ENCODE peak calls at places on chromosomes 2 and 18, in four cellular contexts. U is K562, C is HepG2, X is GM12878. G is an unnamed sample. For H3K79me2, the result is how much of the 10 kb centered on the place peaks cover.

GRCh38 chr2:128558895-128559532 is 240.3 kb upstream of the HS6ST1 start:
- DNase-seq in C (no peak), X (no peak), U (no peak), G (no peak)

GRCh38 chr2:72572501-72572900 is 253.3 kb downstream of the EXOC6B start:
- DNase-seq in U (no peak), X (no peak), C (no peak), G (no peak)

GRCh38 chr2:60794271-60794863 is 38.3 kb downstream of the PAPOLG start:
- DNase-seq in U (peak), X (no peak), C (peak), G (no peak)

GRCh38 chr2:144801766-144802165 is 281.8 kb upstream of the ZEB2 start:
- DNase-seq in U (no peak), C (no peak), X (no peak), G (no peak)

GRCh38 chr18:7668392-7668791 is 101.3 kb downstream of the PTPRM start:
- DNase-seq in U (no peak), C (no peak), X (no peak), G (no peak)

GRCh38 chr2:42105330-42106256 is 57.8 kb downstream of the PKDCC start:
- DNase-seq in U (no peak), C (peak), X (peak), G (no peak)

GRCh38 chr2:88500691-88501090 is 48.2 kb upstream of the FOXI3 start:
- DNase-seq in C (no peak), X (no peak), U (no peak), G (no peak)

GRCh38 chr2:231642631-231643493 is 50.2 kb downstream of the TEX44 start:
- DNase-seq in C (peak), U (peak), X (peak), G (peak)

GRCh38 chr2:26767894-26768487 is 3.9 kb downstream of the SLC35F6 start:
- DNase-seq in C (no peak), X (no peak), U (no peak), G (no peak)
- H3K79me2 ChIP-seq in C (under half), X (half or more), U (half or more), G (half or more)

GRCh38 chr2:174846941-174847938 is 83.0 kb upstream of the CHRNA1 start:
- DNase-seq in X (no peak), C (no peak), U (no peak), G (no peak)
- TF ChIP-seq SP1 in X (no peak), C (no peak), U (no peak), G (no peak)

DNA sequence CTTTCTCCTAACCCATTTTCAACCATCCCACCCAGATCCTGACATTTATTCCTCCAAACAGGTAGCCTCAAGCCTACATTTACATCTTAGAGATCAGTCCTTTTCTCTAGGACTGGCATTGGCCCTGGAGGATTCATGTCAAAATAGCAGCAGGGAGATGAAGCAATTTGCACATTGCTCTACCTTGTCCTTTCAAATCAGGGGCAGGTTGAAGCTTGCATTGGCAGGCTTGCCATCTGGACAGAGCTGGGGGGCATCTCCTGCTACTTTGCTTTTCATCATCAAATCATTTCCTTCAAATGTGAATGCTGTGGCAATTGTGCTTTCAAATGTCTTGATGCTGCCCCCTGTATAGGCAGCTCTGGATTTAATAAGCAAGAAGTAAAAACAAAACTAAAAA is 47.7 kb downstream of the KIF5C start:
- DNase-seq in X (no peak), U (no peak), C (no peak), G (no peak)
- TF ChIP-seq RAD21 in X (no peak), U (no peak), C (no peak), G (no peak)

GRCh38 chr2:130375291-130376266 is 19.7 kb downstream of the PTPN18 start:
- DNase-seq in X (no peak), U (no peak), C (no peak), G (no peak)

GRCh38 chr2:130374587-130375290 is 18.9 kb downstream of the PTPN18 start:
- DNase-seq in C (no peak), U (peak), X (no peak), G (no peak)

GRCh38 chr2:130378206-130378897 is 22.5 kb downstream of the PTPN18 start:
- DNase-seq in X (no peak), C (no peak), U (no peak), G (no peak)

GRCh38 chr2:130377491-130377890 is 21.6 kb downstream of the PTPN18 start:
- DNase-seq in U (no peak), C (no peak), X (no peak), G (no peak)

GRCh38 chr2:130376433-130377293 is 20.8 kb downstream of the PTPN18 start:
- DNase-seq in C (peak), X (peak), U (no peak), G (no peak)
- H3K79me2 ChIP-seq in C (under half), X (under half), U (under half), G (under half)

DNA sequence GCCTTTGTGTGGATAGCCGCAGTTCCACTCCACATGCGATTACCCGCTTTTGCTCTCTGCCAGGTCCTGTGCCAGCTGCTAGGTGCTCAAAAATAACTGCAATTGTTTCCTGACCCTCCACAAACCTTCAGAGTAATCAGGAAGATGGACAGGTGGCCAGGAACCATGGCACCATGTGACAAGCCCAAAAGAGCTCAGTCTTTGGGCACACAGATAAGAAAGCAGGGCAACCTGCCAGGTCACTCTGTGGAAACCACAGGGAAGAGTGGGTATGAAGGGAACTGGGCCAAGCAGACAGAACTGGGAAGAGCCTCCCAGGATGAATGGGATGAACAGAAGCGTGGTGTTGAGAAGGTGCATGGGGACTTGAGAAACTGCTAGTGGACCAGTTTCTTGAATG is 79.4 kb upstream of the AGAP1 start:
- DNase-seq in C (no peak), U (no peak), X (no peak), G (no peak)
- TF ChIP-seq SP1 in C (no peak), U (no peak), X (no peak), G (no peak)

GRCh38 chr2:238865744-238866355 is 18.0 kb downstream of the TWIST2 start:
- DNase-seq in C (no peak), X (no peak), U (no peak), G (no peak)
- TF ChIP-seq RAD21 in C (no peak), X (no peak), U (no peak), G (no peak)